ENCODE peak calls at places on chromosomes 16 and 17, in six cellular contexts. B, D, O, C, Q and I are unnamed samples.

GRCh38 chr16:88533381-88533831 is 36.8 kb upstream of the ZC3H18 start:
- DNase-seq in B (no peak), D (no peak), O (no peak), C (no peak), Q (no peak), I (no peak)

GRCh38 chr16:85157813-85158701 is 45.8 kb upstream of the CIBAR2 start:
- DNase-seq in B (no peak), D (no peak), O (no peak), C (no peak), Q (no peak), I (no peak)

GRCh38 chr16:81676571-81677374 is 102.3 kb upstream of the PLCG2 start:
- DNase-seq in B (no peak), D (no peak), O (no peak), C (no peak), Q (no peak), I (no peak)

GRCh38 chr17:27226611-27227234 is 67.2 kb upstream of the WSB1 start:
- DNase-seq in B (no peak), D (no peak), O (no peak), C (peak), Q (no peak), I (no peak)

GRCh38 chr16:84423416-84423837 is 55.1 kb downstream of the ATP2C2 start:
- DNase-seq in B (peak), D (no peak), O (no peak), C (peak), Q (peak), I (no peak)

GRCh38 chr16:88353232-88353631 is 29.5 kb upstream of the ZNF469 start:
- DNase-seq in B (no peak), D (peak), O (no peak), C (no peak), Q (no peak), I (no peak)

GRCh38 chr16:81928975-81929374 is 82.3 kb downstream of the SDR42E1 start:
- DNase-seq in B (no peak), D (no peak), O (no peak), C (no peak), Q (no peak), I (no peak)

GRCh38 chr17:49469831-49470568 is 25.1 kb upstream of the NGFR start:
- DNase-seq in B (peak), D (no peak), O (no peak), C (no peak), Q (no peak), I (no peak)

GRCh38 chr17:56997313-56997712 is 19.4 kb downstream of the SCPEP1 start:
- DNase-seq in B (no peak), D (no peak), O (no peak), C (no peak), Q (no peak), I (no peak)

GRCh38 chr17:77610518-77610893 is 348.0 kb upstream of the TNRC6C start:
- DNase-seq in B (no peak), D (no peak), O (no peak), C (no peak), Q (no peak), I (no peak)

GRCh38 chr17:2064147-2064489 is 9.2 kb downstream of the HIC1 start:
- DNase-seq in B (no peak), D (no peak), O (no peak), C (no peak), Q (no peak), I (no peak)

GRCh38 chr17:38745545-38745944 is 2.6 kb downstream of the PCGF2 start:
- DNase-seq in B (peak), D (no peak), O (no peak), C (no peak), Q (no peak), I (no peak)

GRCh38 chr17:50607522-50607921 is 27.2 kb upstream of the ABCC3 start:
- DNase-seq in B (no peak), D (no peak), O (no peak), C (no peak), Q (no peak), I (no peak)

GRCh38 chr16:30637952-30638351 is 12.8 kb upstream of the PRR14 start:
- DNase-seq in B (no peak), D (no peak), O (no peak), C (peak), Q (peak), I (no peak)

GRCh38 chr16:53372942-53373871 is 61.1 kb upstream of the RBL2 start:
- DNase-seq in B (peak), D (no peak), O (peak), C (peak), Q (peak), I (no peak)

GRCh38 chr17:61455754-61456681 is 3.8 kb downstream of the TBX4 start:
- DNase-seq in B (no peak), D (no peak), O (no peak), C (no peak), Q (no peak), I (no peak)

GRCh38 chr16:1060416-1061340 is 11.9 kb upstream of the SSTR5 start:
- DNase-seq in B (no peak), D (no peak), O (no peak), C (no peak), Q (no peak), I (no peak)

GRCh38 chr16:81261049-81261648 is 22.7 kb downstream of the BCO1 start:
- DNase-seq in B (no peak), D (no peak), O (no peak), C (peak), Q (peak), I (no peak)

GRCh38 chr16:19555938-19556778 is 655 bp downstream of the VPS35L start:
- DNase-seq in B (peak), D (no peak), O (peak), C (peak), Q (peak), I (no peak)

GRCh38 chr17:4703330-4703691 is 626 bp downstream of the PELP1 start:
- DNase-seq in B (no peak), D (no peak), O (no peak), C (no peak), Q (no peak), I (no peak)

GRCh38 chr17:67452681-67453554 is 75.8 kb downstream of the PITPNC1 start:
- DNase-seq in B (no peak), D (no peak), O (no peak), C (no peak), Q (no peak), I (no peak)

GRCh38 chr16:21650517-21650916 is 1.9 kb downstream of the IGSF6 start:
- DNase-seq in B (no peak), D (no peak), O (no peak), C (no peak), Q (no peak), I (no peak)

GRCh38 chr16:54720259-54720658 is 210.4 kb upstream of the IRX5 start:
- DNase-seq in B (no peak), D (no peak), O (no peak), C (no peak), Q (no peak), I (no peak)

GRCh38 chr16:27529962-27530361 is 19.8 kb downstream of the GTF3C1 start:
- DNase-seq in B (no peak), D (peak), O (no peak), C (no peak), Q (no peak), I (no peak)

GRCh38 chr17:82598256-82599011 is 49.8 kb downstream of the WDR45B start:
- DNase-seq in B (no peak), D (no peak), O (no peak), C (no peak), Q (no peak), I (no peak)

GRCh38 chr16:21157632-21158031 is 842 bp upstream of the LDAF1 start:
- DNase-seq in B (peak), D (no peak), O (no peak), C (no peak), Q (no peak), I (no peak)

GRCh38 chr17:12958786-12959185 is 59.0 kb downstream of the ELAC2 start:
- DNase-seq in B (no peak), D (no peak), O (no peak), C (no peak), Q (no peak), I (peak)

GRCh38 chr16:87487361-87487924 is 5.4 kb downstream of the ZCCHC14 start:
- DNase-seq in B (peak), D (no peak), O (peak), C (no peak), Q (peak), I (no peak)

GRCh38 chr16:88351521-88352101 is 31.1 kb upstream of the ZNF469 start:
- DNase-seq in B (no peak), D (peak), O (no peak), C (no peak), Q (no peak), I (no peak)

GRCh38 chr17:80647746-80648145 is 103.1 kb downstream of the RPTOR start:
- DNase-seq in B (no peak), D (no peak), O (no peak), C (no peak), Q (no peak), I (no peak)

GRCh38 chr17:43135454-43135819 is 10.3 kb upstream of the BRCA1 start:
- DNase-seq in B (no peak), D (no peak), O (no peak), C (no peak), Q (no peak), I (no peak)

GRCh38 chr17:40072481-40073346 is 9.9 kb downstream of the THRA start:
- DNase-seq in B (peak), D (no peak), O (peak), C (no peak), Q (no peak), I (no peak)

GRCh38 chr17:32488177-32488542 is 1.4 kb downstream of the CDK5R1 start:
- DNase-seq in B (no peak), D (no peak), O (no peak), C (no peak), Q (no peak), I (no peak)

GRCh38 chr17:17740627-17741237 is 59.5 kb downstream of the RAI1 start:
- DNase-seq in B (no peak), D (no peak), O (no peak), C (no peak), Q (no peak), I (no peak)
- H3K27ac ChIP-seq in B (peak), D (peak), O (peak), C (peak), Q (no peak), I (peak)

GRCh38 chr16:5903153-5903552 is 805.6 kb upstream of the EEF2KMT start:
- DNase-seq in B (no peak), D (no peak), O (no peak), C (no peak), Q (no peak), I (no peak)

GRCh38 chr16:5905935-5906334 is 808.3 kb upstream of the EEF2KMT start:
- DNase-seq in B (no peak), D (no peak), O (no peak), C (no peak), Q (no peak), I (no peak)

GRCh38 chr16:5903797-5904196 is 806.2 kb upstream of the EEF2KMT start:
- DNase-seq in B (no peak), D (no peak), O (no peak), C (no peak), Q (no peak), I (no peak)

GRCh38 chr16:5895137-5895536 is 797.5 kb upstream of the EEF2KMT start:
- DNase-seq in B (no peak), D (no peak), O (no peak), C (no peak), Q (no peak), I (no peak)

GRCh38 chr16:5900046-5900445 is 802.5 kb upstream of the EEF2KMT start:
- DNase-seq in B (no peak), D (no peak), O (no peak), C (no peak), Q (no peak), I (no peak)
- H3K27ac ChIP-seq in B (no peak), D (no peak), O (no peak), C (no peak), Q (no peak), I (no peak)

GRCh38 chr16:57113664-57114063 is 21.3 kb downstream of the CPNE2 start:
- DNase-seq in B (no peak), D (no peak), O (no peak), C (no peak), Q (no peak), I (no peak)

GRCh38 chr16:57115148-57115503 is 22.7 kb downstream of the CPNE2 start:
- DNase-seq in B (no peak), D (no peak), O (no peak), C (no peak), Q (no peak), I (no peak)

GRCh38 chr16:57118461-57119084 is 26.2 kb downstream of the CPNE2 start:
- DNase-seq in B (no peak), D (no peak), O (no peak), C (no peak), Q (no peak), I (no peak)

GRCh38 chr16:57113042-57113453 is 20.7 kb downstream of the CPNE2 start:
- DNase-seq in B (no peak), D (no peak), O (no peak), C (no peak), Q (no peak), I (no peak)

DNA sequence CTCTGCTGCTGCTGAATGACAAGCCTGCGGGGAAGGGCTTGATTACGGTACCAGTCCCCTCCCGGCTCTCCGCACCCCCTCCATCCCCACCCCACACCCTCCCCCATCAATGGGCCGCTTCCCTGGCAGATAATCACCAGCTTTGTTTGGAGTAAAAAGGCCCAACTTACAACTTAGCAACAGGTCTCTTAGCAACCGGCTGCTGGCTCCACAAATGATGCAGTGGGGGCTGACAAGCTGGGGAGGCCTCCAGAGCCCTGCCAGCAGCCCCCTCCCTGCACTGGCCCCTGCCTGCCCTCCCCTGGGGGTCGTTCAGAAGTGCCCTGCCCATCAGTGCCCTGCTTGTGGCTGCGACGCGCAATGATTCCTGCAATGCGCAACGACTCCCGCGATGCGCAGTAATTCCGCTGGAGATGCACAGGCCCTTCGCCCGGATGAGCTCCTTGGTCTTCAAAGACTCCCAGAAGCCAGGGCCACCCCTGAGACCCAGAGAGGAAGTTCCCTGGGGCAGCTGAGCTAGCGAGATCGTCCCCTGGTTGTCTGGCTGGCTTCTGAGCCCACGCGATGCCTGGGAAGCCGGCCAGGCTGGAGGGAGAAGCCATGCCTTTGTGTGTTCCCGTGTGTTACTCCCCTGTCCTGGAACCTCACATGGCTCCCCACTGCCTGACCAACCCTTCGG is 23.3 kb downstream of the CPNE2 start:
- DNase-seq in B (no peak), D (peak), O (no peak), C (no peak), Q (no peak), I (peak)
- H3K27ac ChIP-seq in B (no peak), D (peak), O (no peak), C (no peak), Q (no peak), I (peak)

GRCh38 chr16:68642047-68642435 is 3.1 kb upstream of the CDH3 start:
- DNase-seq in B (no peak), D (no peak), O (no peak), C (no peak), Q (no peak), I (no peak)

GRCh38 chr16:68636818-68637217 is 8.3 kb upstream of the CDH3 start:
- DNase-seq in B (no peak), D (no peak), O (no peak), C (no peak), Q (no peak), I (no peak)

GRCh38 chr16:68640972-68641371 is 4.1 kb upstream of the CDH3 start:
- DNase-seq in B (no peak), D (no peak), O (no peak), C (peak), Q (no peak), I (no peak)

GRCh38 chr16:68636064-68636551 is 9.0 kb upstream of the CDH3 start:
- DNase-seq in B (no peak), D (peak), O (no peak), C (peak), Q (no peak), I (no peak)
- H3K27ac ChIP-seq in B (no peak), D (no peak), O (no peak), C (no peak), Q (peak), I (no peak)

GRCh38 chr16:72946474-72947194 is 101.3 kb downstream of the ZFHX3 start:
- DNase-seq in B (no peak), D (no peak), O (no peak), C (no peak), Q (no peak), I (no peak)
- H3K27ac ChIP-seq in B (no peak), D (no peak), O (peak), C (no peak), Q (no peak), I (no peak)

DNA sequence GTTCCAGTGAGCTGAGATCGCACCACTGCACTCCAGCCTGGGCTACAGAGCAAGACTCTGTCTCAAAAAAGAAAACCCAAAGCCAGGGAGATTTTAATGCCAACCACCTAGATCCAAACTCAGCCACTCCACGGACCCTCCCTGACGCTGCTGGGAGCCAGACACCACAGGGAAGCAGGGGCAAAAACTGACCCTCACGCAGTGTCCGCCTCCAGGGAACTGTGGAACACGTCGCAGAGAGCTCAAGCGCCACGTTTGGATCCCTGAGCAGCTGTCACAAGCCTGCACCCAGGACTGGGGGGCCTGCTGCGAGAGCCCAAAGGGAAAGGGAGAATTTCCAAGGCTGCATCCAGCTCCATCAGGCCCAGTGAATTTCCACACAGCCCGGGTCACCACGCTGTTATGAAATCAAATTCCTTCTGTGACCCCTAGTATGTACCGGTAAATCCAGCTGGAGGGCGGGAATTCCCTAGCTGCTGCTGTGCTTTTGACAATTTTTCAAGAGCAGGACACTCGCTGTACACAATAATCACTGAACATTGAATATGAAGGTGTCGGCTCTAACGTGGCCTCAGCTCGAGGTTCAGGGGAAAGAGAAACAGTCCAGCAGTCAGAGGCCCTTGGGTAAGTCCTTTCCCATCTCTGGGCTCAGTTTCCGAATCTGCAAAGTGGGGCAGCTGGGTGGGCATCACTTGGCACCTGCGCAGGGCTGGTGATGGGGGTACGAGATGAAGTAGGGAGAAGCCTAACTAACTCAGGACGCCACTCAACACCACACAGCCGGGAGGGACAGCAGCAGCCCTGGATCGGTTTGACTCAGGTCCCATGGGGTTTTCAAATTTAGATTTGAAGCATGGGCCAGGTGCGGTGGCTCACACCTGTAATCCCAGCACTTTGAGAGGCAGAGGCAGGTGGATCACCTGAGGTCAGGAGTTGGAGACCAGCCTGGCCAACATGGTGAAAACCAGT is 8.6 kb downstream of the CARHSP1 start:
- DNase-seq in B (no peak), D (peak), O (peak), C (no peak), Q (no peak), I (no peak)
- H3K27ac ChIP-seq in B (no peak), D (no peak), O (peak), C (no peak), Q (no peak), I (peak)

DNA sequence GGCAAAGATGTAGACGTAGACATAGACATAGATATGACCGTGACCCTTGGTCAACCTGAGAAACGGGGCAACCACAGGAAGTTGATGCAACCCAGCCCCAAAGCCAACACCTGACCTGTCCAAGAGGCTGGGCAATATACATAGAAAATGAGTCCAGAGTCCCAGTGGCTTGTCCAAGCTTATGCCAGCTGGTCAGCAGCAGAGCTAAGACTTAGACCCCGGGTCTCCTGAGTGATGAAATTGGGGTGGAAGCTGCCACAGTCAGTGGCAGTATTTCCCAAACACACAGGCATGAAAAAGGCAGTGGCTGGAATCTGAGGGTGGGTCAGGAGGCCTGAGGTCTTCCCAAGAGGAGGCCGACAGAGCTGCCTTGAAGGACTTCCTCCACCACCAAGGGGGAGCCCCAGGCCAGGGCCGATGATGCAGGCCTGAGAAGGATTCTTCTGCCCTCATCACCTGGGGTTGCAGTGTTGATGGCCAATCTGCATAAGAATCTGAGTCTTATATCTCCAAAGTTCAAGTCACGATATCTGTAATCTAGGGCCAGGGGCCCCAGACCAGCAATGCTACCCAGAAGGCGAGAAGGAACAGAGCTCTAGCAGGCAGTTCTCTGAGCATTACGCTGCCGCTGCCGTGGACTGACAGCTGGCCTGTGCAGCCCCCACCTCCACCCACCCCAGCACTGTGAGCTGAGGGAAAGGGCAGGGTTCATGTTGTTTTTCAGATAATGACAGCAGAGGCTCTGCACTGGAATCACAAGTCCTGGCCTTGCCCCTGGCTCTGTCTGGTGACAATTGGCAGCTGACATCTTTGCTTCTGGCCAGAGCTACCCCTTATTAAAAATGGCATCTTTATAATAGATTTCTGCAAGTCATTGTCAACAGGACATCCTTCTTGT is 72.7 kb downstream of the GNAO1 start:
- DNase-seq in B (no peak), D (peak), O (no peak), C (no peak), Q (no peak), I (peak)
- H3K27ac ChIP-seq in B (no peak), D (peak), O (peak), C (no peak), Q (no peak), I (peak)

GRCh38 chr16:47358816-47359215 is 102.0 kb downstream of the ITFG1 start:
- DNase-seq in B (no peak), D (no peak), O (no peak), C (peak), Q (peak), I (no peak)
- H3K27ac ChIP-seq in B (no peak), D (no peak), O (no peak), C (no peak), Q (no peak), I (no peak)

GRCh38 chr17:45294506-45294905 is 22.3 kb downstream of the MAP3K14 start:
- DNase-seq in B (no peak), D (no peak), O (no peak), C (no peak), Q (no peak), I (no peak)
- H3K27ac ChIP-seq in B (peak), D (peak), O (peak), C (peak), Q (peak), I (peak)